ENCODE peak calls at places on chromosome 5, in eight cellular contexts. One of them, this sample, is unnamed.

GRCh38 chr5:118722165-118723020 is 266.0 kb downstream of the DTWD2 start:
- DNase-seq in nephron progenitor cell: no peak
- DNase-seq in lower leg skin: no peak
- DNase-seq in DMS 273 treated with DMSO at 0.1 percent for 48 hours: no peak
- DNase-seq in tibial artery: no peak
- DNase-seq in AG08395: no peak
- DNase-seq in left colon: no peak
- DNase-seq in neuronal stem cell: no peak
- DNase-seq in this sample: no peak

GRCh38 chr5:179803651-179804598 is 2.7 kb downstream of the MGAT4B start:
- DNase-seq in left colon: peak; percentile 43
- DNase-seq in tibial artery: no peak
- DNase-seq in DMS 273 treated with DMSO at 0.1 percent for 48 hours: peak; percentile 19
- DNase-seq in lower leg skin: peak; percentile 88
- DNase-seq in neuronal stem cell: no peak
- DNase-seq in nephron progenitor cell: no peak
- DNase-seq in AG08395: peak; percentile 50
- DNase-seq in this sample: peak; percentile 21

GRCh38 chr5:1745806-1746370 is 53.7 kb downstream of the MRPL36 start:
- DNase-seq in tibial artery: peak; percentile 63
- DNase-seq in AG08395: no peak
- DNase-seq in lower leg skin: peak; percentile 70
- DNase-seq in neuronal stem cell: no peak
- DNase-seq in DMS 273 treated with DMSO at 0.1 percent for 48 hours: no peak
- DNase-seq in left colon: no peak
- DNase-seq in nephron progenitor cell: no peak
- DNase-seq in this sample: no peak

GRCh38 chr5:168819004-168819626 is 239.9 kb upstream of the PANK3 start:
- DNase-seq in neuronal stem cell: peak; percentile 47
- DNase-seq in AG08395: no peak
- DNase-seq in lower leg skin: no peak
- DNase-seq in DMS 273 treated with DMSO at 0.1 percent for 48 hours: no peak
- DNase-seq in left colon: no peak
- DNase-seq in nephron progenitor cell: peak; percentile 37
- DNase-seq in tibial artery: no peak
- DNase-seq in this sample: no peak

GRCh38 chr5:1836891-1837880 is 36.0 kb downstream of the NDUFS6 start:
- DNase-seq in lower leg skin: no peak
- DNase-seq in left colon: no peak
- DNase-seq in nephron progenitor cell: no peak
- DNase-seq in tibial artery: no peak
- DNase-seq in AG08395: no peak
- DNase-seq in DMS 273 treated with DMSO at 0.1 percent for 48 hours: no peak
- DNase-seq in neuronal stem cell: no peak
- DNase-seq in this sample: no peak

GRCh38 chr5:32258406-32258805 is 54.3 kb downstream of the MTMR12 start:
- DNase-seq in neuronal stem cell: no peak
- DNase-seq in AG08395: no peak
- DNase-seq in nephron progenitor cell: no peak
- DNase-seq in tibial artery: no peak
- DNase-seq in left colon: no peak
- DNase-seq in lower leg skin: no peak
- DNase-seq in DMS 273 treated with DMSO at 0.1 percent for 48 hours: no peak
- DNase-seq in this sample: no peak

GRCh38 chr5:30592833-30593232 is 600.7 kb upstream of the CDH6 start:
- DNase-seq in lower leg skin: no peak
- DNase-seq in DMS 273 treated with DMSO at 0.1 percent for 48 hours: no peak
- DNase-seq in nephron progenitor cell: no peak
- DNase-seq in neuronal stem cell: no peak
- DNase-seq in tibial artery: no peak
- DNase-seq in left colon: no peak
- DNase-seq in AG08395: no peak
- DNase-seq in this sample: no peak

GRCh38 chr5:116013207-116013777 is 19.0 kb upstream of the ARL14EPL start:
- DNase-seq in left colon: no peak
- DNase-seq in AG08395: no peak
- DNase-seq in neuronal stem cell: no peak
- DNase-seq in DMS 273 treated with DMSO at 0.1 percent for 48 hours: no peak
- DNase-seq in nephron progenitor cell: no peak
- DNase-seq in tibial artery: no peak
- DNase-seq in lower leg skin: no peak
- DNase-seq in this sample: no peak

GRCh38 chr5:176948458-176948857 is 49.3 kb upstream of the HK3 start:
- DNase-seq in nephron progenitor cell: no peak
- DNase-seq in lower leg skin: no peak
- DNase-seq in left colon: no peak
- DNase-seq in tibial artery: no peak
- DNase-seq in neuronal stem cell: no peak
- DNase-seq in AG08395: no peak
- DNase-seq in DMS 273 treated with DMSO at 0.1 percent for 48 hours: no peak
- DNase-seq in this sample: no peak

GRCh38 chr5:65290677-65291076 is 191.0 kb downstream of the ADAMTS6 start:
- DNase-seq in nephron progenitor cell: no peak
- DNase-seq in DMS 273 treated with DMSO at 0.1 percent for 48 hours: no peak
- DNase-seq in AG08395: peak; percentile 3
- DNase-seq in lower leg skin: no peak
- DNase-seq in neuronal stem cell: no peak
- DNase-seq in left colon: no peak
- DNase-seq in tibial artery: no peak
- DNase-seq in this sample: no peak

GRCh38 chr5:102975040-102975439 is 144.9 kb downstream of the GIN1 start:
- DNase-seq in AG08395: peak; percentile 6
- DNase-seq in tibial artery: no peak
- DNase-seq in lower leg skin: no peak
- DNase-seq in neuronal stem cell: no peak
- DNase-seq in DMS 273 treated with DMSO at 0.1 percent for 48 hours: peak; percentile 82
- DNase-seq in left colon: no peak
- DNase-seq in nephron progenitor cell: no peak
- DNase-seq in this sample: no peak

GRCh38 chr5:87069974-87070608 is 197.6 kb upstream of the RASA1 start:
- DNase-seq in DMS 273 treated with DMSO at 0.1 percent for 48 hours: no peak
- DNase-seq in nephron progenitor cell: no peak
- DNase-seq in lower leg skin: no peak
- DNase-seq in left colon: peak; percentile 45
- DNase-seq in tibial artery: no peak
- DNase-seq in neuronal stem cell: no peak
- DNase-seq in AG08395: peak; percentile 63
- DNase-seq in this sample: no peak

GRCh38 chr5:61159841-61160240 is 2.4 kb downstream of the SMIM15 start:
- DNase-seq in nephron progenitor cell: no peak
- DNase-seq in left colon: no peak
- DNase-seq in neuronal stem cell: no peak
- DNase-seq in AG08395: no peak
- DNase-seq in DMS 273 treated with DMSO at 0.1 percent for 48 hours: no peak
- DNase-seq in tibial artery: no peak
- DNase-seq in lower leg skin: no peak
- DNase-seq in this sample: no peak

GRCh38 chr5:9712506-9713285 is 82.5 kb upstream of the TAS2R1 start:
- DNase-seq in tibial artery: no peak
- DNase-seq in left colon: no peak
- DNase-seq in AG08395: peak; percentile 67
- DNase-seq in nephron progenitor cell: no peak
- DNase-seq in lower leg skin: no peak
- DNase-seq in DMS 273 treated with DMSO at 0.1 percent for 48 hours: no peak
- DNase-seq in neuronal stem cell: no peak
- DNase-seq in this sample: no peak

GRCh38 chr5:88824892-88825781 is 57.8 kb downstream of the MEF2C start:
- DNase-seq in AG08395: peak; percentile 18
- DNase-seq in DMS 273 treated with DMSO at 0.1 percent for 48 hours: no peak
- DNase-seq in neuronal stem cell: no peak
- DNase-seq in tibial artery: no peak
- DNase-seq in nephron progenitor cell: no peak
- DNase-seq in lower leg skin: no peak
- DNase-seq in left colon: no peak
- DNase-seq in this sample: no peak

GRCh38 chr5:133603711-133604110 is 8.6 kb downstream of the FSTL4 start:
- DNase-seq in tibial artery: no peak
- DNase-seq in left colon: no peak
- DNase-seq in AG08395: no peak
- DNase-seq in DMS 273 treated with DMSO at 0.1 percent for 48 hours: no peak
- DNase-seq in nephron progenitor cell: no peak
- DNase-seq in lower leg skin: no peak
- DNase-seq in neuronal stem cell: no peak
- DNase-seq in this sample: no peak

GRCh38 chr5:18281947-18282557 is 647.8 kb downstream of the TAF11L14 start:
- DNase-seq in DMS 273 treated with DMSO at 0.1 percent for 48 hours: peak; percentile 43
- DNase-seq in nephron progenitor cell: no peak
- DNase-seq in left colon: no peak
- DNase-seq in lower leg skin: no peak
- DNase-seq in neuronal stem cell: peak; percentile 9
- DNase-seq in tibial artery: no peak
- DNase-seq in AG08395: peak; percentile 69
- DNase-seq in this sample: no peak

GRCh38 chr5:173454764-173455598 is 126.8 kb upstream of the STC2 start:
- DNase-seq in nephron progenitor cell: no peak
- DNase-seq in DMS 273 treated with DMSO at 0.1 percent for 48 hours: no peak
- DNase-seq in lower leg skin: peak; percentile 92
- DNase-seq in left colon: no peak
- DNase-seq in neuronal stem cell: no peak
- DNase-seq in AG08395: peak; percentile 95
- DNase-seq in tibial artery: peak; percentile 83
- DNase-seq in this sample: peak; percentile 94

GRCh38 chr5:64340293-64340692 is 165.5 kb upstream of the RGS7BP start:
- DNase-seq in DMS 273 treated with DMSO at 0.1 percent for 48 hours: no peak
- DNase-seq in nephron progenitor cell: no peak
- DNase-seq in lower leg skin: no peak
- DNase-seq in tibial artery: no peak
- DNase-seq in left colon: no peak
- DNase-seq in AG08395: no peak
- DNase-seq in neuronal stem cell: no peak
- DNase-seq in this sample: no peak

GRCh38 chr5:42520203-42520602 is 97.0 kb downstream of the GHR start:
- DNase-seq in AG08395: no peak
- DNase-seq in nephron progenitor cell: no peak
- DNase-seq in lower leg skin: no peak
- DNase-seq in left colon: no peak
- DNase-seq in DMS 273 treated with DMSO at 0.1 percent for 48 hours: no peak
- DNase-seq in neuronal stem cell: no peak
- DNase-seq in tibial artery: no peak
- DNase-seq in this sample: no peak

GRCh38 chr5:157449011-157449723 is 10.8 kb upstream of the NIPAL4 start:
- DNase-seq in DMS 273 treated with DMSO at 0.1 percent for 48 hours: peak; percentile 27
- DNase-seq in neuronal stem cell: no peak
- DNase-seq in lower leg skin: peak; percentile 91
- DNase-seq in left colon: peak; percentile 51
- DNase-seq in tibial artery: peak; percentile 81
- DNase-seq in AG08395: peak; percentile 11
- DNase-seq in nephron progenitor cell: no peak
- DNase-seq in this sample: peak; percentile 68

GRCh38 chr5:172280937-172281336 is 2.6 kb downstream of the UBTD2 start:
- DNase-seq in neuronal stem cell: no peak
- DNase-seq in lower leg skin: no peak
- DNase-seq in AG08395: peak; percentile 36
- DNase-seq in tibial artery: no peak
- DNase-seq in left colon: no peak
- DNase-seq in DMS 273 treated with DMSO at 0.1 percent for 48 hours: no peak
- DNase-seq in nephron progenitor cell: no peak
- DNase-seq in this sample: no peak

GRCh38 chr5:161547573-161548471 is 1.3 kb upstream of the GABRB2 start:
- DNase-seq in neuronal stem cell: peak; percentile 21
- DNase-seq in lower leg skin: peak; percentile 81
- DNase-seq in DMS 273 treated with DMSO at 0.1 percent for 48 hours: no peak
- DNase-seq in AG08395: no peak
- DNase-seq in tibial artery: no peak
- DNase-seq in nephron progenitor cell: peak; percentile 51
- DNase-seq in left colon: peak; percentile 30
- DNase-seq in this sample: no peak

GRCh38 chr5:172749881-172750608 is 20.9 kb downstream of the DUSP1 start:
- DNase-seq in DMS 273 treated with DMSO at 0.1 percent for 48 hours: no peak
- DNase-seq in left colon: no peak
- DNase-seq in AG08395: peak; percentile 49
- DNase-seq in lower leg skin: no peak
- DNase-seq in tibial artery: peak; percentile 93
- DNase-seq in nephron progenitor cell: no peak
- DNase-seq in neuronal stem cell: no peak
- DNase-seq in this sample: no peak

GRCh38 chr5:98753507-98753906 is 20.0 kb upstream of the RGMB start:
- DNase-seq in lower leg skin: no peak
- DNase-seq in neuronal stem cell: no peak
- DNase-seq in left colon: no peak
- DNase-seq in DMS 273 treated with DMSO at 0.1 percent for 48 hours: no peak
- DNase-seq in AG08395: no peak
- DNase-seq in nephron progenitor cell: no peak
- DNase-seq in tibial artery: no peak
- DNase-seq in this sample: no peak

GRCh38 chr5:109328626-109329025 is 81.1 kb downstream of the PJA2 start:
- DNase-seq in neuronal stem cell: no peak
- DNase-seq in DMS 273 treated with DMSO at 0.1 percent for 48 hours: no peak
- DNase-seq in AG08395: no peak
- DNase-seq in left colon: no peak
- DNase-seq in tibial artery: no peak
- DNase-seq in nephron progenitor cell: no peak
- DNase-seq in lower leg skin: no peak
- DNase-seq in this sample: no peak

GRCh38 chr5:62340392-62340791 is 34.4 kb downstream of the KIF2A start:
- DNase-seq in AG08395: no peak
- DNase-seq in tibial artery: no peak
- DNase-seq in lower leg skin: no peak
- DNase-seq in DMS 273 treated with DMSO at 0.1 percent for 48 hours: no peak
- DNase-seq in neuronal stem cell: no peak
- DNase-seq in nephron progenitor cell: no peak
- DNase-seq in left colon: no peak
- DNase-seq in this sample: no peak

This sample was measured in gastrocnemius medialis.